ENCODE peak calls at places on chromosomes 16 and 17, in five cellular contexts. L is GM12878, P is IMR-90, F is H1, D is K562. G is an unnamed sample.
A peak's percentile ranks its signal among the peaks of the same experiment; 100 is the strongest.

GRCh38 chr17:12596961-12597360 is 68.7 kb upstream of the MYOCD start:
- DNase-seq in L (no peak), P (no peak), F (no peak), D (no peak), G (no peak)

GRCh38 chr17:17698869-17699351 is 17.7 kb downstream of the RAI1 start:
- DNase-seq in L (no peak), P (peak; percentile 41), F (no peak), D (no peak), G (no peak)

GRCh38 chr16:86854895-86855294 is 276.5 kb downstream of the FOXL1 start:
- DNase-seq in L (no peak), P (peak; percentile 77), F (no peak), D (no peak), G (peak; percentile 39)

GRCh38 chr17:81483862-81484194 is 28.8 kb downstream of the ACTG1 start:
- DNase-seq in L (no peak), P (no peak), F (no peak), D (no peak), G (no peak)

GRCh38 chr17:27353469-27354050 is 59.6 kb downstream of the WSB1 start:
- DNase-seq in L (peak; percentile 42), P (peak; percentile 92), F (peak; percentile 53), D (peak; percentile 97), G (peak; percentile 97)

GRCh38 chr17:56317351-56318208 is 164.3 kb downstream of the ANKFN1 start:
- DNase-seq in L (no peak), P (no peak), F (no peak), D (no peak), G (no peak)

GRCh38 chr17:58184308-58184985 is 8.1 kb upstream of the EPX start:
- DNase-seq in L (no peak), P (peak; percentile 47), F (peak; percentile 23), D (peak; percentile 62), G (no peak)

GRCh38 chr17:43662432-43663141 is 865 bp upstream of the MEOX1 start:
- DNase-seq in L (peak; percentile 75), P (no peak), F (no peak), D (no peak), G (no peak)

GRCh38 chr17:34024303-34025178 is 230.5 kb upstream of the CCL2 start:
- DNase-seq in L (no peak), P (no peak), F (no peak), D (peak; percentile 11), G (no peak)

GRCh38 chr16:80377621-80378020 is 163.2 kb upstream of the DYNLRB2 start:
- DNase-seq in L (no peak), P (no peak), F (no peak), D (no peak), G (no peak)

GRCh38 chr16:30030841-30031413 is at the start of gene TLCD3B:
- DNase-seq in L (no peak), P (no peak), F (no peak), D (no peak), G (no peak)

GRCh38 chr16:72066747-72067146 is 3.7 kb downstream of the HPR start:
- DNase-seq in L (no peak), P (peak; percentile 64), F (no peak), D (peak; percentile 72), G (peak; percentile 48)

GRCh38 chr17:82246365-82247174 is 17.7 kb downstream of the SLC16A3 start:
- DNase-seq in L (no peak), P (peak; percentile 63), F (no peak), D (no peak), G (peak; percentile 92)

DNA sequence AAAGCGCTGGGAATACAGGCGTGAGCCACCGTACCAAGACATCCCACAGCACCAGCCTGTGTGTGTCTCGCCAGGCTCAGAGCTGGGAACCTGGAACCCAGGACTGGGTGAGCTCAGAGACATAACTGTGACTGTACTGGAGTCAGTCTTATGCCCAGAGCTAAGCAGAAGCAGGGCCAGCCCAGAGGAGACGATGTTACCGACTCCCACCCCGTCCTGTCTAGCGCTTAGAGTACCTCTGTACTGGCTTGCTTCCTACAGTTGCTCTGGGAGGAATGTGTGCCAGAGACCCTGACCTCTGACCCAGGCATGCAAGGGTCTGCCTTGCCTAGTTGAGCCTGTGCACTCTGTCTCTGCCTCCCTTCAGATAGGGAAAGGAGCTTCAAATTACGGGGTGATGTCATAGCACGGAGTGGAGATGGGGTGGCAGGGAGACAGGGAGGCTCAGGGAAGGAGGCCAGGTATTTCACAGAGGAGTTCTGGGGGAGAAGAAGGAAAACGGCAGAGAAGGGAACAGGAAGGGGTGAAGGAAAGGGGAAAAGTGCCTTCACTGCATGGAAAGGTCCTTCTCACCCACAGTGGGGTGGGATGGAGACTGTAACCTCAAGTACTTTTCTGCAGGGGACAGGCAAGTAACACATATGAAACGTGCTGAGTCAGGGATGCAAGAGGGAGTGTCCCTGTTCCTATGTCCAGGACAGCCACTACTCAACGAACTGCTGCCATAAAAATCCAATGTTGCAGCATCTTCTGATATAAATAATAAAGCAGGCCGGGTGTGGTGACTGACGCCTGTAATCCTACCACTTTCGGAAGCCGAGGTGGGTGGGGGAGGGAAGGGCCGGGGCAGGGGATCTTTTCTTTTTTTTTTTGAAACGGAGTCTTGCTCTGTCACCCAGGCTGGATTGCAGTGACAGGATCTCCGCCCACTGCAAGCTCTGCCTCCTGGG is 5.8 kb upstream of the ARMC5 start:
- DNase-seq in L (no peak), P (peak; percentile 36), F (no peak), D (peak; percentile 81), G (peak; percentile 70)
- TF ChIP-seq RAD21 in L (no peak), P (no peak), F (no peak), D (peak; percentile 33), G (no peak)

GRCh38 chr16:53549970-53550406 is 47.0 kb upstream of the AKTIP start:
- DNase-seq in L (peak; percentile 40), P (peak; percentile 82), F (peak; percentile 27), D (peak; percentile 66), G (peak; percentile 71)

GRCh38 chr16:53542283-53542682 is 39.3 kb upstream of the AKTIP start:
- DNase-seq in L (no peak), P (no peak), F (peak; percentile 10), D (no peak), G (no peak)

GRCh38 chr16:53545433-53545832 is 42.4 kb upstream of the AKTIP start:
- DNase-seq in L (no peak), P (no peak), F (no peak), D (no peak), G (no peak)

GRCh38 chr16:53541326-53541725 is 38.3 kb upstream of the AKTIP start:
- DNase-seq in L (no peak), P (peak; percentile 34), F (no peak), D (no peak), G (no peak)

DNA sequence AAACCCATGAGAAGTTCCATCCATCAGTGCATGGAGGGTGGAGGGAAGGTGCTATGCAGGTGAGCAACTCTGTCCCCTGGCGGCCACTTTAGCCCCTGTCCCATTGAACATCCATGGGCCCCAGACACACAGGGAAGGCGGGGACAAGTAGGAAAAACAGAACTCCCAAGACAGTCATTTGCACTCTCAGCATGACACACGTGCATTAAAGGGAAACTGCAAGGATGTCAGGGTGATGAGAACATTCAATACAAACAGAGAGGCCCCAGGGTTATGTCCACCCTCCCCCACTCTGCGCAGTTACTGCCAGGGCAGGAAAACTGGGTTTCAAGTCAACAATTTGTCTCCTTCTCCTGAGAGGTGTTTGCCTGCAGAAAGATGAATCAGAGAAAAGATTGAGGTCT is 44.0 kb upstream of the AKTIP start:
- DNase-seq in L (no peak), P (peak; percentile 13), F (peak; percentile 17), D (peak; percentile 31), G (peak; percentile 35)
- TF ChIP-seq RFX5 in L (no peak), P (no peak), F (no peak), D (no peak), G (no peak)

GRCh38 chr16:66616592-66616991 is 12.1 kb downstream of the CMTM3 start:
- DNase-seq in L (no peak), P (peak; percentile 10), F (no peak), D (no peak), G (no peak)
- TF ChIP-seq RAD21 in L (no peak), P (no peak), F (no peak), D (no peak), G (no peak)

GRCh38 chr16:9778879-9779278 is 403.3 kb downstream of the GRIN2A start:
- DNase-seq in L (no peak), P (no peak), F (no peak), D (no peak), G (no peak)
- TF ChIP-seq RFX5 in L (no peak), P (no peak), F (no peak), D (no peak), G (no peak)

DNA sequence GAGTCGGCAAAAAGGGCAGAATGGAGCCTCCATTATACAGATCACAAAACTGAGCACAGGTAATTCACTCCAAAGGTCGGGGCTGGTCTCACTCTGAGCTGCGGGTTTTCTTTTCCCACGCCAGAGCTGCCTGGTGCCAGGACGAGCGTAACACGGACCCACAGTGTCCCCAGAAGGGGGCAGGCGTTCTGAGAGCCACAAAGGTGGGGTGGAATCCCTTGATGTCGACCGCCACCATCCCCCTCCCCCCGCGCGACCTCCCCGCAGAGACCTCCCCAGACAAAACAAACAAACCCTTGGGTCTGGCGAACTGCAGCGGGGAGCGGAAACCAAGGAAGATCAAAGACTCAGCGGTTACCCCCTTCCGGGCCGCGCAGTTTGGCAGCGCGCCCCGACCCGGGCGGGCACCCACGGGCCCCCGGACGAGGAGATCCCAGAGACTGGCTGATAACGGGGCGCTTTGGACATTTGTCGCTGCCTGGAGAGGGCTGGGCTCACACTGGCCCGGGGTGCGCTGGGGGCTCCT is 793 bp upstream of the NKD1 start:
- DNase-seq in L (peak; percentile 5), P (no peak), F (no peak), D (peak; percentile 17), G (peak; percentile 38)
- TF ChIP-seq RAD21 in L (no peak), P (no peak), F (peak; percentile 22), D (no peak), G (no peak)

DNA sequence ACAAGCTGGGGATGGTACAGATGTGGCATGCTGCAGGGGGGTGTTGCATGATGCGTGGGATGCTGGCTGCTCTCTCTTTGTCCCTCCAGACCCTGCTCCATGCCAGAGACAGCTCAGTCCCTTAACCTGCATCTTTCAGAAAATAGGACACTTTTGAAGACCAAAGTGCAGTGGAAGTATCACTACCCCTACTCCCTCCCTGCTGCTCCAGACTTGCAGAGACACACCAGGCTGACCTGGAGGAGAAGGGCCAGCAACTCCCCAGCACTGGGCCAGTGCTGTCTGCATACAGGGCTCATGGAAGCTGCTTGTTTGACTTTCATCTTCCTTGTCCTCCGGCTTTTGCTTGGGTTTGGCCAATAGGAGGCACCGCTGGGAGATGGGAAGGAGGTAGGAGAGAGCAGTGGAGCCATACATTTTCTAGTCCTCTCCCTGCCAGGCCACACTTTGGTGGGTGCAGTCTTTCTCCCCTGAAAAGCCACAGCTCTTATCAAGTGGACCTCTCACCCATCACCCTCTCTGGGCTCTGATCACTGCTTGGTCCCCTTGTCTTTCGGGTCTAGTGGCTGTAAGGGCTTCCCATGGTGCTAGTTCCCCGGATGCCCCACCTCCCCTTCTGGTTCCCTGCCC is 46.1 kb upstream of the NKD1 start:
- DNase-seq in L (no peak), P (no peak), F (no peak), D (no peak), G (no peak)
- TF ChIP-seq RFX5 in L (no peak), P (no peak), F (no peak), D (no peak), G (no peak)

GRCh38 chr17:40637931-40638330 is 9.7 kb downstream of the SMARCE1 start:
- DNase-seq in L (no peak), P (no peak), F (no peak), D (no peak), G (no peak)
- TF ChIP-seq RAD21 in L (no peak), P (no peak), F (no peak), D (no peak), G (no peak)

G was measured in A549.